ENCODE peak calls at places on chromosomes 13 and 19, in nine cellular contexts. G, I, Z, J, O, D, Y, N and R are unnamed samples.

GRCh38 chr19:22545751-22546150 is 88.4 kb upstream of the ZNF492 start:
- DNase-seq in D (peak; percentile 3), I (peak; percentile 60), G (no peak), O (peak; percentile 22), Y (peak; percentile 34), N (peak; percentile 58), Z (peak; percentile 27), J (no peak), R (peak; percentile 61)

GRCh38 chr13:29156136-29156535 is 336.0 kb downstream of the MTUS2 start:
- DNase-seq in O (no peak), D (no peak), G (no peak), I (no peak), Y (no peak), N (no peak), Z (no peak), J (no peak), R (no peak)

GRCh38 chr19:42469311-42470239 is 26.8 kb upstream of the CXCL17 start:
- DNase-seq in G (no peak), O (no peak), J (no peak), Y (no peak), I (no peak), N (no peak), Z (no peak), D (no peak), R (peak; percentile 73)

GRCh38 chr13:106373989-106374572 is 161.4 kb downstream of the EFNB2 start:
- DNase-seq in G (no peak), O (no peak), J (no peak), N (peak; percentile 37), I (no peak), Z (no peak), D (peak; percentile 42), Y (no peak), R (peak; percentile 52)

GRCh38 chr19:47437500-47437899 is 18.2 kb upstream of the MEIS3 start:
- DNase-seq in D (no peak), G (no peak), Y (no peak), O (no peak), Z (no peak), J (no peak), I (no peak), N (no peak), R (no peak)

GRCh38 chr19:48669903-48670668 is 2.7 kb downstream of the NTN5 start:
- DNase-seq in I (no peak), J (no peak), G (no peak), D (no peak), N (no peak), Y (no peak), Z (no peak), O (no peak), R (no peak)

GRCh38 chr13:110274687-110275086 is 32.3 kb downstream of the COL4A1 start:
- DNase-seq in Z (peak; percentile 7), G (no peak), Y (no peak), I (no peak), O (no peak), J (no peak), N (peak; percentile 19), D (peak; percentile 1), R (no peak)

GRCh38 chr13:112781881-112782361 is 92.1 kb downstream of the ATP11A start:
- DNase-seq in I (no peak), Z (no peak), N (peak; percentile 50), D (no peak), Y (no peak), J (no peak), G (no peak), O (peak; percentile 68), R (no peak)

GRCh38 chr13:112475889-112476288 is 99.7 kb downstream of the SPACA7 start:
- DNase-seq in D (no peak), G (no peak), N (no peak), Y (no peak), Z (no peak), O (no peak), J (no peak), I (no peak), R (no peak)

GRCh38 chr19:3163230-3163886 is 15.2 kb upstream of the S1PR4 start:
- DNase-seq in N (peak; percentile 50), G (peak; percentile 73), O (peak; percentile 53), I (peak; percentile 90), Z (peak; percentile 60), D (no peak), J (peak; percentile 79), Y (no peak), R (peak; percentile 74)

GRCh38 chr19:19021115-19021514 is 12.2 kb downstream of the SUGP2 start:
- DNase-seq in Y (no peak), I (no peak), Z (no peak), O (no peak), N (no peak), G (no peak), J (no peak), D (peak; percentile 5), R (no peak)

GRCh38 chr19:18612772-18613588 is at the start of gene TMEM59L:
- DNase-seq in J (peak; percentile 87), D (no peak), Z (no peak), N (no peak), O (no peak), G (no peak), I (peak; percentile 64), Y (no peak), R (peak; percentile 45)

GRCh38 chr19:46000497-46001246 is 5.4 kb downstream of the CCDC61 start:
- DNase-seq in G (peak; percentile 79), I (peak; percentile 88), Z (no peak), N (no peak), D (peak; percentile 36), O (peak; percentile 33), Y (no peak), J (peak; percentile 71), R (peak; percentile 79)

GRCh38 chr19:1948676-1949075 is 7.7 kb downstream of the CSNK1G2 start:
- DNase-seq in G (no peak), Z (no peak), N (no peak), O (no peak), D (no peak), I (no peak), Y (no peak), J (no peak), R (no peak)

GRCh38 chr13:23921451-23921888 is 24.2 kb upstream of the C1QTNF9B start:
- DNase-seq in D (peak; percentile 66), O (no peak), Z (peak; percentile 16), G (no peak), N (no peak), Y (no peak), I (peak; percentile 13), J (no peak), R (peak; percentile 13)

GRCh38 chr13:106373304-106373988 is 162.0 kb downstream of the EFNB2 start:
- DNase-seq in O (no peak), Y (no peak), I (no peak), N (no peak), G (no peak), J (no peak), D (no peak), Z (no peak), R (no peak)

GRCh38 chr19:11041194-11041593 is 48.1 kb upstream of the LDLR start:
- DNase-seq in D (no peak), G (no peak), O (no peak), I (no peak), Z (no peak), N (no peak), Y (no peak), J (no peak), R (no peak)

GRCh38 chr19:2495130-2495641 is 19.3 kb downstream of the GADD45B start:
- DNase-seq in O (peak; percentile 83), G (peak; percentile 94), J (peak; percentile 52), I (no peak), Z (peak; percentile 81), Y (peak; percentile 84), N (peak; percentile 66), D (peak; percentile 37), R (no peak)

DNA sequence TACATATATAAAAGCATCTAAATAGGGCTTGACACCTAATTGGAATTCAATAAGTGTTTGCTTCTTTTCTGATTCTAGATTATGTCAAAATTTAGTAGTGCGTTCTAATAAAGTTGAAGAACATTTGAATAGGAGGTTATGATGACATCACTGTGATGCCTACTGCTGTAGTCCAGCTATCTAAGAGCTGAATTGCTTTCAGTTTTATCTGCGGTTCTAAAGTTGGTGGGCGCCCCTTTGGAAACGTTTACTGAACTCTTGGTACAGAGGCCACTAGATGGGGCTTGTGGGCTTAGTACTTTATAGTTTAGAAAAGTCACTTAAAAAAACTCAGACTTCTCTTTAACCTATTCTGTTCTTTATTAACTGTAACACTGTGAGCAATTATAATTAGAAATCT is 776.9 kb downstream of the GPC5 start:
- DNase-seq in J (no peak), G (no peak), Y (no peak), O (no peak), I (peak; percentile 3), D (no peak), N (no peak), Z (peak; percentile 33), R (peak; percentile 38)
- TF ChIP-seq CTCF in J (peak; percentile 40), G (no peak), Y (no peak), O (peak; percentile 46), I (no peak), D (no peak), N (no peak), Z (no peak), R (no peak)

GRCh38 chr13:87669379-87669978 is 1.7 kb upstream of the SLITRK5 start:
- DNase-seq in N (no peak), G (no peak), D (peak; percentile 52), I (peak; percentile 9), Y (no peak), Z (peak; percentile 66), J (no peak), O (no peak), R (peak; percentile 19)
- TF ChIP-seq CTCF in N (no peak), G (no peak), D (peak; percentile 40), I (no peak), Y (no peak), Z (peak; percentile 68), J (peak; percentile 66), O (peak; percentile 44), R (peak; percentile 54)

GRCh38 chr13:102323012-102323411 is 78.8 kb downstream of the FGF14 start:
- DNase-seq in G (no peak), D (no peak), O (no peak), Y (no peak), N (no peak), Z (no peak), I (no peak), J (no peak), R (no peak)
- TF ChIP-seq CTCF in G (no peak), D (no peak), O (no peak), Y (no peak), N (no peak), Z (no peak), I (no peak), J (no peak), R (no peak)

GRCh38 chr13:46012404-46012803 is 40.1 kb downstream of the ZC3H13 start:
- DNase-seq in J (no peak), I (no peak), N (no peak), Z (no peak), O (no peak), D (peak; percentile 61), Y (no peak), G (no peak), R (no peak)

GRCh38 chr13:46015374-46015773 is 37.2 kb downstream of the ZC3H13 start:
- DNase-seq in D (no peak), Z (no peak), G (no peak), Y (no peak), N (no peak), I (no peak), J (no peak), O (no peak), R (no peak)

GRCh38 chr13:46006688-46007452 is 45.7 kb downstream of the ZC3H13 start:
- DNase-seq in Y (no peak), G (no peak), D (no peak), I (no peak), O (no peak), J (no peak), N (no peak), Z (no peak), R (no peak)

GRCh38 chr13:46008631-46009030 is 43.9 kb downstream of the ZC3H13 start:
- DNase-seq in I (no peak), G (no peak), D (no peak), O (no peak), J (no peak), Y (no peak), N (no peak), Z (no peak), R (no peak)

GRCh38 chr13:46010148-46010547 is 42.4 kb downstream of the ZC3H13 start:
- DNase-seq in N (no peak), G (no peak), I (no peak), J (no peak), Y (no peak), Z (peak; percentile 9), D (no peak), O (no peak), R (no peak)
- TF ChIP-seq CTCF in N (no peak), G (no peak), I (no peak), J (peak; percentile 51), Y (no peak), Z (peak; percentile 30), D (no peak), O (peak; percentile 26), R (no peak)